ENCODE peak calls at places on chromosomes 7 and 10, in seven cellular contexts. N is A549, K is K562, X is adrenal gland, M is HCT116, I is gastrocnemius medialis, Q is IMR-90. O is an unnamed sample.
A peak's percentile ranks its signal among the peaks of the same experiment; 100 is the strongest.

GRCh38 chr7:30260246-30260768 is 24.1 kb upstream of the ZNRF2 start:
- DNase-seq in N (no peak), K (no peak), X (no peak), M (no peak), I (no peak), Q (no peak), O (no peak)

GRCh38 chr7:52634996-52635395 is 400.4 kb upstream of the POM121L12 start:
- DNase-seq in N (no peak), K (no peak), X (no peak), M (no peak), I (no peak), Q (no peak), O (no peak)

GRCh38 chr7:137539111-137539715 is 195.7 kb upstream of the PTN start:
- DNase-seq in N (no peak), K (no peak), X (no peak), M (no peak), I (no peak), Q (peak; percentile 94), O (no peak)

GRCh38 chr7:142798451-142799438 is 28.0 kb downstream of the PRSS2 start:
- DNase-seq in N (no peak), K (no peak), X (no peak), M (no peak), I (no peak), Q (no peak), O (no peak)

GRCh38 chr7:137606061-137606674 is 240.6 kb downstream of the DGKI start:
- DNase-seq in N (peak; percentile 14), K (no peak), X (no peak), M (peak; percentile 35), I (no peak), Q (peak; percentile 71), O (peak; percentile 51)

GRCh38 chr7:149719912-149720335 is 53.5 kb downstream of the ZNF467 start:
- DNase-seq in N (no peak), K (peak; percentile 89), X (peak; percentile 11), M (no peak), I (no peak), Q (no peak), O (peak; percentile 15)

GRCh38 chr7:4726568-4726967 is 44.5 kb downstream of the FOXK1 start:
- DNase-seq in N (no peak), K (no peak), X (no peak), M (no peak), I (no peak), Q (no peak), O (no peak)

GRCh38 chr7:105204953-105205352 is 183.8 kb downstream of the SRPK2 start:
- DNase-seq in N (no peak), K (no peak), X (no peak), M (no peak), I (no peak), Q (no peak), O (no peak)

GRCh38 chr10:43383204-43383971 is 12.0 kb downstream of the FXYD4 start:
- DNase-seq in N (no peak), K (no peak), X (no peak), M (no peak), I (no peak), Q (no peak), O (no peak)

GRCh38 chr10:4663162-4663992 is 162.6 kb upstream of the AKR1E2 start:
- DNase-seq in N (peak; percentile 85), K (peak; percentile 61), X (peak; percentile 23), M (peak; percentile 97), I (peak; percentile 95), Q (peak; percentile 99), O (peak; percentile 87)

GRCh38 chr10:60937784-60938654 is 6.0 kb downstream of the RHOBTB1 start:
- DNase-seq in N (no peak), K (no peak), X (no peak), M (no peak), I (no peak), Q (peak; percentile 76), O (peak; percentile 7)

GRCh38 chr7:134480730-134481129 is 21.8 kb upstream of the AKR1B1 start:
- DNase-seq in N (peak; percentile 82), K (no peak), X (peak; percentile 55), M (peak; percentile 36), I (no peak), Q (peak; percentile 35), O (no peak)

GRCh38 chr10:3046941-3047621 is 20.3 kb upstream of the PFKP start:
- DNase-seq in N (no peak), K (no peak), X (no peak), M (no peak), I (no peak), Q (peak; percentile 66), O (no peak)

GRCh38 chr10:49562893-49563292 is 24.0 kb upstream of the ERCC6 start:
- DNase-seq in N (no peak), K (no peak), X (no peak), M (no peak), I (no peak), Q (peak; percentile 40), O (no peak)

GRCh38 chr7:157299613-157300405 is 37.0 kb upstream of the DNAJB6 start:
- DNase-seq in N (peak; percentile 89), K (peak; percentile 80), X (no peak), M (peak; percentile 36), I (no peak), Q (no peak), O (no peak)

GRCh38 chr7:12715372-12716133 is 28.1 kb downstream of the ARL4A start:
- DNase-seq in N (peak; percentile 60), K (peak; percentile 86), X (peak; percentile 27), M (peak; percentile 77), I (peak; percentile 76), Q (peak; percentile 95), O (peak; percentile 88)

GRCh38 chr7:121041516-121042148 is 53.1 kb downstream of the CPED1 start:
- DNase-seq in N (no peak), K (peak; percentile 73), X (no peak), M (no peak), I (no peak), Q (peak; percentile 43), O (peak; percentile 21)

GRCh38 chr7:81655271-81655670 is 114.6 kb downstream of the HGF start:
- DNase-seq in N (no peak), K (no peak), X (no peak), M (no peak), I (no peak), Q (peak; percentile 81), O (no peak)

GRCh38 chr10:131002031-131002861 is 309.3 kb downstream of the TCERG1L start:
- DNase-seq in N (no peak), K (no peak), X (peak; percentile 5), M (no peak), I (peak; percentile 42), Q (no peak), O (no peak)

GRCh38 chr10:18594574-18595156 is 56.7 kb downstream of the NSUN6 start:
- DNase-seq in N (no peak), K (peak; percentile 29), X (no peak), M (no peak), I (no peak), Q (no peak), O (peak; percentile 21)

DNA sequence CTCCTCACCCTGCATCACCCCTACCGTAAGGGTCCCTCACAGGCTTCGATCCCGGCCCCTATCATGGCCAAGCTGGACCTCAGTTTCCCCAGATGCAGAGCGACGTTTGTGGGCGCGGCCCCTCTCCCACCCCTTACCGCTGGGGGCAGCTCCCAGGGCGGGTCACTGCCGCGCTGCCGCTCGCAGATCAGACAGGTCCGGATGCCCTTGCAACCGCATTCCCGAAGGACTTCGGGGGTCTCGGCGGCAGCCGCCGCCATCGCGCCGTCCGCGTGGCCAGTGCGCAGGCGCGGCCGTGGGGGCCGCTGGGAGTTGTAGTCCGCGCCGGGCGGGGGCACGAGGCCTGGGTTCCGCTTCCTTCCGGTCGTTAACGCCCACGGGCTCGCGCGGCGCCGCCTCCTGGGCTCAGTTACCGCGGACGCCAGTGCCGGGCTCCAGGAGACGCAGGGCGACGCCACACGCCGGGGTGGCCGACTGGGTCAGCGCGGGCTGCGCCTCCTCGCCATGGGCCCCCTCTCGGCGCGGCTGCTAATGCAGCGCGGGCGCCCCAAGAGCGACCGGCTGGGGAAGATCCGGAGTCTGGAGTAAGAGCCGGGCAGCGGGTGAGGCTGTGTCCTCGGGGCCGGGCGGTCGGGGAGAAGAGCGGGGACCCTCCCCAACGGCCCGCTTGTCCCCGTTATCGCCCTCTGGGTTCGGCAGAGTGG is at the start of the genes ALKBH4 and LRWD1:
- DNase-seq in N (peak; percentile 94), K (peak; percentile 100), X (peak; percentile 94), M (peak; percentile 76), I (peak; percentile 94), Q (peak; percentile 87), O (peak; percentile 94)
- TF ChIP-seq POLR2A in N (peak; percentile 88), K (peak; percentile 86), X (no peak), M (peak; percentile 90), I (peak; percentile 60), Q (peak; percentile 88), O (peak; percentile 70)

GRCh38 chr7:27203964-27204594 is 4.2 kb upstream of the HOXA13 start:
- DNase-seq in N (no peak), K (no peak), X (no peak), M (no peak), I (no peak), Q (no peak), O (no peak)

GRCh38 chr7:27204851-27205322 is 5.0 kb upstream of the HOXA13 start:
- DNase-seq in N (no peak), K (no peak), X (no peak), M (no peak), I (no peak), Q (no peak), O (no peak)

GRCh38 chr7:27202741-27203134 is 2.8 kb upstream of the HOXA13 start:
- DNase-seq in N (no peak), K (no peak), X (no peak), M (no peak), I (no peak), Q (no peak), O (no peak)

GRCh38 chr7:27202018-27202740 is 2.3 kb upstream of the HOXA13 start:
- DNase-seq in N (no peak), K (no peak), X (peak; percentile 9), M (no peak), I (no peak), Q (no peak), O (no peak)

GRCh38 chr7:27203378-27203953 is 3.6 kb upstream of the HOXA13 start:
- DNase-seq in N (no peak), K (no peak), X (no peak), M (no peak), I (no peak), Q (no peak), O (no peak)
- TF ChIP-seq POLR2A in N (no peak), K (no peak), X (no peak), M (no peak), I (no peak), Q (no peak), O (no peak)

GRCh38 chr7:129948877-129949291 is 3.9 kb downstream of the UBE2H start:
- DNase-seq in N (peak; percentile 92), K (peak; percentile 92), X (peak; percentile 88), M (peak; percentile 86), I (peak; percentile 88), Q (peak; percentile 96), O (peak; percentile 86)
- TF ChIP-seq POLR2A in N (no peak), K (no peak), X (peak; percentile 65), M (no peak), I (peak; percentile 78), Q (no peak), O (no peak)

DNA sequence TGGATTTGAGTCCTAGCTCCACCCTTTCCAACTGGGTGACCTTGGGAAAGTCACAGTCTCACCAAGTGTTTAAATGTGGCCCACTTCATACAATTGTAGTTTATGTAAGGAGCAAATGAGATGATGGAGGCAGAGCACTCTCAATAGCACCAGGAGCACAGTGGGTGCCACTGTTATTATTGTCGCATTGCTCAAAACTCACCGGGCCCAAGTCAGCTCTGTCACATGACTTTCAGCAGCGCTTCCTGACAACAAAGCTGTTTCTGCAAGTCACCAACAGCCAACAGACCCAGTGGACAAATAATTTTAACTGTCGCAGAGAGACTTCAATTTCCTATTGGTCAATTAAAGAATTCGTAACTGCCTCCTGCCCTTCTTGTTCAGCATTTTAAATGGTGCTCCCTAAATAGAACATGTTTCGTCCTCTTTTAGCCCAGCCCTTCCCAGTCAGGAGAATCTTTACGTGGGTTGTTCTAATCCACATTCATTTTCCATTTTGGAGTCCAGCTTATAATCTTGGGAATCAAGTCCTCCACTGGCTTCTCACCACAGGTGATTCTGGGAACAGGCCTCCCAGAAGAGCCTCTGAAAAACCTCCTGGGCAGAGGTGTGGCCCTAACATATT is 415.6 kb upstream of the NPVF start:
- DNase-seq in N (no peak), K (no peak), X (no peak), M (no peak), I (no peak), Q (no peak), O (no peak)
- TF ChIP-seq POLR2A in N (no peak), K (no peak), X (no peak), M (no peak), I (no peak), Q (no peak), O (no peak)